ENCODE peak calls at places on chromosomes 16 and 17, in five cellular contexts. M is heart left ventricle; T is body of pancreas; S is naive thymus-derived CD4-positive, alpha-beta T cell; I is heart right ventricle. U is an unnamed sample.

GRCh38 chr17:77374170-77374936 is 233.6 kb downstream of the SEC14L1 start:
- DNase-seq in M (peak; percentile 90), T (peak; percentile 79), S (peak; percentile 50), I (peak; percentile 88), U (no peak)

GRCh38 chr16:21523411-21524067 is 75.8 kb upstream of the METTL9 start:
- DNase-seq in M (peak; percentile 28), T (no peak), S (no peak), I (no peak), U (no peak)

GRCh38 chr17:19495828-19496227 is 37.8 kb upstream of the SLC47A1 start:
- DNase-seq in M (no peak), T (no peak), S (no peak), I (no peak), U (no peak)

GRCh38 chr16:56108724-56109123 is 82.6 kb upstream of the GNAO1 start:
- DNase-seq in M (no peak), T (no peak), S (no peak), I (no peak), U (no peak)

GRCh38 chr16:58464047-58464915 is 35.7 kb upstream of the NDRG4 start:
- DNase-seq in M (peak; percentile 69), T (no peak), S (no peak), I (peak; percentile 62), U (no peak)

GRCh38 chr17:58679263-58680037 is 12.4 kb downstream of the TEX14 start:
- DNase-seq in M (no peak), T (no peak), S (no peak), I (peak; percentile 18), U (peak; percentile 41)

GRCh38 chr17:39950871-39951348 is 11.9 kb upstream of the GSDMA start:
- DNase-seq in M (peak; percentile 58), T (no peak), S (no peak), I (peak; percentile 66), U (no peak)

GRCh38 chr16:9077001-9077809 is 14.2 kb upstream of the HAPSTR1 start:
- DNase-seq in M (no peak), T (no peak), S (no peak), I (no peak), U (no peak)

GRCh38 chr16:29994613-29995329 is 646 bp downstream of the HIRIP3 start:
- DNase-seq in M (no peak), T (peak; percentile 75), S (no peak), I (peak; percentile 44), U (peak; percentile 45)

GRCh38 chr16:10362077-10362863 is 23.6 kb upstream of the ATF7IP2 start:
- DNase-seq in M (no peak), T (no peak), S (no peak), I (no peak), U (no peak)

GRCh38 chr16:86812363-86812970 is 234.1 kb downstream of the FOXL1 start:
- DNase-seq in M (no peak), T (no peak), S (no peak), I (no peak), U (no peak)

GRCh38 chr16:84700518-84701277 is 898 bp downstream of the USP10 start:
- DNase-seq in M (no peak), T (peak; percentile 20), S (no peak), I (peak; percentile 7), U (peak; percentile 61)

GRCh38 chr17:81159611-81160265 is 5.6 kb upstream of the PVALEF start:
- DNase-seq in M (no peak), T (no peak), S (no peak), I (no peak), U (no peak)

GRCh38 chr17:72614476-72614870 is 478.0 kb downstream of the SLC39A11 start:
- DNase-seq in M (no peak), T (no peak), S (no peak), I (no peak), U (no peak)

GRCh38 chr16:81711609-81712329 is 67.3 kb upstream of the PLCG2 start:
- DNase-seq in M (no peak), T (no peak), S (no peak), I (no peak), U (no peak)

GRCh38 chr16:89407282-89407924 is 83.0 kb downstream of the ANKRD11 start:
- DNase-seq in M (no peak), T (no peak), S (no peak), I (no peak), U (no peak)

DNA sequence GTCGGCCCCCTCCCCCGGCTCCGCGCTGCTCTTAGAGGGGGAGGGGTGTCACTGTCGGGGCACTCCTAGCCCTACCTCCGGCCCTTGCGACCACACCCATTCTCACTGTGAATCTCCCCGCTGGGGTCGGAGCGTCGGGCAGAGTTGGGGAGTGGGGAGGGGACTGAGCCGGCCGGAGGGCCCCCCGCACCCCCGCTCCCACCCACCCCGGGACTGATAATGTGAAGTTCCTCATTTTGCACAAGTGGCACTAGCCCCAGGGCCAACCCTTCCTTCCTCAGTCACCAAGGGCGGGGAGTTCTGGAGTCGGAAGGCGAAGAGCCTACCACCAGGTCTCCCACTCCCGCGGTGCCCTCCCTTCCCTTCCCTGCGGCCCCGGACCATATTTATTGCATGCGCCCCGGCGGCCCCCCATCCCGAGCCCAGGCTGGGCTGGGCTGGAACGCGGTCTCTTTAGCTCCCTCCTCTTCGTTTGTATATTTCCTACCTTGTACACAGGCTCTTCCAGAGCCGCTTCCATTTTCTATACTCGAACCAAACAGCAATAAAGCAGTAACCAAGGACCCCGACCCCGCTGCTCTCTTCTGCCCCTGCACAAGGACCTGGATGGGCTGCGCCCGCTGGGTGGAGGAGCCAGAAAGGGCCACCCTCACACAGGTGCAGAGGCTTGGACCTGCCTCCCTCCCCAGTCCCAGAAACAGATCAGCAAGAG is 4.4 kb downstream of the HIC1 start:
- DNase-seq in M (peak; percentile 45), T (no peak), S (no peak), I (no peak), U (no peak)
- H3K9me3 ChIP-seq in M (no peaks in the 10 kb centered on the region), T (no peaks in the 10 kb centered on the region), S (no peaks in the 10 kb centered on the region), I (no peaks in the 10 kb centered on the region), U (no peaks in the 10 kb centered on the region)

GRCh38 chr17:69967910-69968411 is 107.1 kb upstream of the KCNJ16 start:
- DNase-seq in M (no peak), T (no peak), S (no peak), I (no peak), U (no peak)
- H3K9me3 ChIP-seq in M (peaks cover 6% of the 10 kb centered on the region), T (no peaks in the 10 kb centered on the region), S (no peaks in the 10 kb centered on the region), I (peaks cover 14% of the 10 kb centered on the region), U (no peaks in the 10 kb centered on the region)

GRCh38 chr17:6456914-6457687 is 12.8 kb downstream of the PIMREG start:
- DNase-seq in M (peak; percentile 64), T (no peak), S (no peak), I (peak; percentile 30), U (no peak)
- H3K9me3 ChIP-seq in M (no peaks in the 10 kb centered on the region), T (no peaks in the 10 kb centered on the region), S (no peaks in the 10 kb centered on the region), I (no peaks in the 10 kb centered on the region), U (no peaks in the 10 kb centered on the region)

DNA sequence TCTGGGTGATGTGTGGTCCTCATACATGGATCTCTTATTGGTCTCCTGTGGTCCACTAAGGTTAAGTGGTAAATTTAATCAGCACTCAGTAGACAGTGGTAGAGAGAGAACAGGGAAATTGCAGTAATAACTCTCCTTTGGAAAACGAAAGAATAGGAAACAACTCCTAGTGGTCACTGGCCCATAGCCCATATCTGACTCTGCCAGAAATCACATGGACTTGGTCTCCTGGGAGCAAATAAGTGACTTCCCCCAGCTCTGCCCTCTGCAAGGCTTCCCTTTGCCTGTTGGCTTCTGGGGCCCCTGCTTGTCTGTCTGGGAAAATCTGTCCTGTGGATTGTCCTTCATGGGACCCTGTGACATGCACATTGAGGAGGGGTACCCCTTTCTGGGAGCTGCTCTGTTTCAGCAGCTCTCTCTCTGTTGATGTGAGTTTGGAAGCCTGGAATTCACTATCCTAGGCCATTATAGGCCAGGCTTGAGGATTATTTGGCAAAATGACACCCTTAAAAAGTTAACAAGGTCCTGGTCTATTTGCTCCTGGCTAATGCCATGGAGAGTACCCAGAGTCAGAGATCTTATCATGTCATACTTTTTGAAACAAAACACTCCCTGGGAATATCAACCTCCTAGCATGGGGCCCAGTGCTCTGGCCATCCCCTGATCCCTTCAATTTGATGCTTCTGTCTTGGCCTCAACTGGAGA is 58.0 kb upstream of the HNF1B start:
- DNase-seq in M (no peak), T (peak; percentile 17), S (no peak), I (peak; percentile 23), U (no peak)
- H3K9me3 ChIP-seq in M (no peaks in the 10 kb centered on the region), T (no peaks in the 10 kb centered on the region), S (no peaks in the 10 kb centered on the region), I (no peaks in the 10 kb centered on the region), U (no peaks in the 10 kb centered on the region)

GRCh38 chr16:5315914-5316313 is 218.3 kb upstream of the EEF2KMT start:
- DNase-seq in M (no peak), T (no peak), S (no peak), I (no peak), U (no peak)
- H3K9me3 ChIP-seq in M (no peaks in the 10 kb centered on the region), T (no peaks in the 10 kb centered on the region), S (peaks cover 4% of the 10 kb centered on the region), I (peaks cover 10% of the 10 kb centered on the region), U (no peaks in the 10 kb centered on the region)

GRCh38 chr16:63714876-63715275 is 1407.0 kb downstream of the CDH11 start:
- DNase-seq in M (no peak), T (no peak), S (no peak), I (no peak), U (no peak)
- H3K9me3 ChIP-seq in M (no peaks in the 10 kb centered on the region), T (no peaks in the 10 kb centered on the region), S (no peaks in the 10 kb centered on the region), I (no peaks in the 10 kb centered on the region), U (no peaks in the 10 kb centered on the region)

U was measured in HAP-1.